ENCODE peak calls at places on chromosomes 16 and 17, in five cellular contexts. One of them, this sample, is unnamed.

GRCh38 chr17:44198721-44199552 is 747 bp downstream of the ATXN7L3 start:
- DNase-seq in upper lobe of right lung: peak
- DNase-seq in testis: peak
- DNase-seq in kidney epithelial cell: no peak
- DNase-seq in AG04450: no peak
- DNase-seq in this sample: no peak

GRCh38 chr17:83110755-83111154 is 31.3 kb downstream of the METRNL start:
- DNase-seq in testis: no peak
- DNase-seq in upper lobe of right lung: no peak
- DNase-seq in AG04450: no peak
- DNase-seq in kidney epithelial cell: no peak
- DNase-seq in this sample: no peak

GRCh38 chr17:72514888-72515287 is 394.1 kb downstream of the SOX9 start:
- DNase-seq in testis: peak
- DNase-seq in upper lobe of right lung: no peak
- DNase-seq in AG04450: peak
- DNase-seq in kidney epithelial cell: no peak
- DNase-seq in this sample: no peak

GRCh38 chr16:524274-525011 is 3.1 kb upstream of the CAPN15 start:
- DNase-seq in AG04450: no peak
- DNase-seq in kidney epithelial cell: no peak
- DNase-seq in upper lobe of right lung: no peak
- DNase-seq in testis: no peak
- DNase-seq in this sample: no peak

GRCh38 chr17:29115906-29116651 is 64.1 kb downstream of the MYO18A start:
- DNase-seq in kidney epithelial cell: no peak
- DNase-seq in testis: peak
- DNase-seq in AG04450: no peak
- DNase-seq in upper lobe of right lung: no peak
- DNase-seq in this sample: no peak

GRCh38 chr16:17107450-17107849 is 363.3 kb downstream of the XYLT1 start:
- DNase-seq in kidney epithelial cell: no peak
- DNase-seq in upper lobe of right lung: no peak
- DNase-seq in testis: no peak
- DNase-seq in AG04450: no peak
- DNase-seq in this sample: no peak

GRCh38 chr17:80000955-80001354 is 34.7 kb downstream of the TBC1D16 start:
- DNase-seq in AG04450: no peak
- DNase-seq in testis: no peak
- DNase-seq in kidney epithelial cell: no peak
- DNase-seq in upper lobe of right lung: no peak
- DNase-seq in this sample: no peak

GRCh38 chr16:80718480-80719220 is 85.7 kb downstream of the CDYL2 start:
- DNase-seq in kidney epithelial cell: peak
- DNase-seq in AG04450: no peak
- DNase-seq in testis: peak
- DNase-seq in upper lobe of right lung: no peak
- DNase-seq in this sample: no peak

GRCh38 chr17:40173778-40174135 is 3.5 kb upstream of the RAPGEFL1 start:
- DNase-seq in AG04450: no peak
- DNase-seq in upper lobe of right lung: no peak
- DNase-seq in kidney epithelial cell: no peak
- DNase-seq in testis: no peak
- DNase-seq in this sample: no peak

GRCh38 chr17:910503-911194 is 68.9 kb downstream of the NXN start:
- DNase-seq in testis: no peak
- DNase-seq in upper lobe of right lung: no peak
- DNase-seq in kidney epithelial cell: no peak
- DNase-seq in AG04450: no peak
- DNase-seq in this sample: peak

GRCh38 chr16:3935921-3936320 is 55.4 kb upstream of the CREBBP start:
- DNase-seq in upper lobe of right lung: peak
- DNase-seq in testis: no peak
- DNase-seq in AG04450: no peak
- DNase-seq in kidney epithelial cell: no peak
- DNase-seq in this sample: no peak

GRCh38 chr16:88064011-88064888 is 113.0 kb downstream of the BANP start:
- DNase-seq in kidney epithelial cell: no peak
- DNase-seq in upper lobe of right lung: no peak
- DNase-seq in testis: no peak
- DNase-seq in AG04450: no peak
- DNase-seq in this sample: no peak

GRCh38 chr16:84371553-84371865 is 3.2 kb downstream of the ATP2C2 start:
- DNase-seq in kidney epithelial cell: no peak
- DNase-seq in upper lobe of right lung: no peak
- DNase-seq in testis: no peak
- DNase-seq in AG04450: no peak
- DNase-seq in this sample: no peak

GRCh38 chr17:65558311-65558682 is 3.2 kb downstream of the AXIN2 start:
- DNase-seq in kidney epithelial cell: no peak
- DNase-seq in upper lobe of right lung: no peak
- DNase-seq in AG04450: no peak
- DNase-seq in testis: no peak
- DNase-seq in this sample: no peak

GRCh38 chr16:58026139-58026704 is 668 bp downstream of the MMP15 start:
- DNase-seq in AG04450: no peak
- DNase-seq in kidney epithelial cell: no peak
- DNase-seq in upper lobe of right lung: peak
- DNase-seq in testis: no peak
- DNase-seq in this sample: no peak

GRCh38 chr17:18321309-18321708 is 6.2 kb downstream of the SMCR8 start:
- DNase-seq in AG04450: no peak
- DNase-seq in upper lobe of right lung: no peak
- DNase-seq in testis: no peak
- DNase-seq in kidney epithelial cell: no peak
- DNase-seq in this sample: no peak
- TF ChIP-seq CTCF in AG04450: peak
- TF ChIP-seq CTCF in upper lobe of right lung: peak
- TF ChIP-seq CTCF in testis: no peak
- TF ChIP-seq CTCF in kidney epithelial cell: peak
- TF ChIP-seq CTCF in this sample: no peak

GRCh38 chr17:64028874-64029464 is 8.5 kb upstream of the ICAM2 start:
- DNase-seq in AG04450: peak
- DNase-seq in upper lobe of right lung: no peak
- DNase-seq in kidney epithelial cell: no peak
- DNase-seq in testis: peak
- DNase-seq in this sample: peak
- TF ChIP-seq CTCF in AG04450: peak
- TF ChIP-seq CTCF in upper lobe of right lung: peak
- TF ChIP-seq CTCF in kidney epithelial cell: peak
- TF ChIP-seq CTCF in testis: peak
- TF ChIP-seq CTCF in this sample: peak

DNA sequence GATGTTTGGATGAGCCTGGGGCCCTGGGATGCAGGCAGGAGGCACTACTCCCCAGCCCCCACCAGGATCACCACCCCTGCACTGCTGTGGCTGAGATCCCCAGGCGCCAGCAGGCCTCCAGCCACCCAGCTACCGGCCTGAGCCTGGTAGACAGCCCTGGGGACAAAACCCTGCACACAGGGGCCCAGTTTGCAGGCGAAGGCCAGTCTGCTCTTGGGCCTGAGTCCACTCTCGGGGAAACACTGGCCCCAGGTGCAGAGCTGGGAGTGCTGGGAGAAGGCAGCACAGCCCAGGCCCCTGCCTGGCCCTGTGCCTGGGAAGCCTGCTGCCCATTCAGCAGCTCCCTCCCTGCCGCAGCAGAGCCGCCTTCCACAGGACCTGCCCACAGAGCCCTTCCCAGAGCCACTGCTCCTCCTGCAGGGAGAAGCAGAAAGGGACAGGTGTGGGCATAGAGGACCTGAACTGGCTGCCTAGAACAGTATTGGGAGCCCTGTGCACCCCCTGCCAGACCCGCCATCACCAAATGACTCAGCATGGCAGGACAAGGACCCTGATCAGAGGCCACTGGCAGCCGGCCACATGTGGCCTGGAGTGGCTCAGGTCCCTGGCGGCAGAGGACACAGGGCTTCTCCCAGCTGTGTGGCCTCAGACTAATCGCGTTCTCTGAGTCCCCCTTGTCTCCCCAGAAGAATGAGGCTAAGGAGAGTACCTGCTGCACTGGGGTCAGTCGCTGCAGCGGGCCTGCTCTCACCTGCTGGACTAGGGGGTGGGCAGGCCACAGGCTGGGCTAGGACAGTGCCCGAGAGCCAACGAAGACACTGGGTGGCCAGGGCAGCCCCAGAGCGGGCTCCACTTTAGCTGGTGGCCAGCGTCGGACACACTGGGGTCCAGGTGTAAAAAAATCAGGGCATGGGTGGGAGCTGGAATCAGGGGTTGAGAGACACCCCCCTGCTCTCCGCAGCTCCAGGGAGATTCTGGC is 10.7 kb downstream of the MSRB1 start:
- DNase-seq in testis: peak
- DNase-seq in kidney epithelial cell: no peak
- DNase-seq in AG04450: no peak
- DNase-seq in upper lobe of right lung: no peak
- DNase-seq in this sample: no peak
- TF ChIP-seq CTCF in testis: no peak
- TF ChIP-seq CTCF in kidney epithelial cell: peak
- TF ChIP-seq CTCF in AG04450: no peak
- TF ChIP-seq CTCF in upper lobe of right lung: no peak
- TF ChIP-seq CTCF in this sample: no peak

GRCh38 chr17:17668358-17668757 is 12.9 kb upstream of the RAI1 start:
- DNase-seq in kidney epithelial cell: no peak
- DNase-seq in upper lobe of right lung: no peak
- DNase-seq in AG04450: no peak
- DNase-seq in testis: no peak
- DNase-seq in this sample: no peak
- TF ChIP-seq CTCF in kidney epithelial cell: no peak
- TF ChIP-seq CTCF in upper lobe of right lung: no peak
- TF ChIP-seq CTCF in AG04450: no peak
- TF ChIP-seq CTCF in testis: no peak
- TF ChIP-seq CTCF in this sample: no peak

GRCh38 chr16:72836985-72837384 is 210.9 kb downstream of the ZFHX3 start:
- DNase-seq in AG04450: no peak
- DNase-seq in testis: no peak
- DNase-seq in upper lobe of right lung: no peak
- DNase-seq in kidney epithelial cell: no peak
- DNase-seq in this sample: no peak
- TF ChIP-seq CTCF in AG04450: no peak
- TF ChIP-seq CTCF in testis: no peak
- TF ChIP-seq CTCF in upper lobe of right lung: no peak
- TF ChIP-seq CTCF in kidney epithelial cell: no peak
- TF ChIP-seq CTCF in this sample: no peak

GRCh38 chr17:49051269-49051668 is 54.1 kb downstream of the IGF2BP1 start:
- DNase-seq in upper lobe of right lung: no peak
- DNase-seq in testis: no peak
- DNase-seq in kidney epithelial cell: no peak
- DNase-seq in AG04450: no peak
- DNase-seq in this sample: no peak
- TF ChIP-seq CTCF in upper lobe of right lung: no peak
- TF ChIP-seq CTCF in testis: no peak
- TF ChIP-seq CTCF in kidney epithelial cell: no peak
- TF ChIP-seq CTCF in AG04450: no peak
- TF ChIP-seq CTCF in this sample: no peak

This sample was measured in AG09319.